ENCODE peak calls at places on chromosomes 1 and 21, in ten cellular contexts. K is memory B cell; H is ACHN; R is T follicular helper cell; P is choroid plexus epithelial cell; G is RKO; B is tibial artery; T is NCI-H748 treated with DMSO at 0.1 percent for 48 hours; M is CD8-positive, alpha-beta memory T cell; F is astrocyte of the spinal cord. S is an unnamed sample.

GRCh38 chr1:18035145-18035544 is 72.5 kb upstream of the IGSF21 start:
- DNase-seq in F (no peak), H (no peak), G (no peak), B (no peak), M (no peak), T (no peak), R (no peak), P (no peak), K (no peak), S (no peak)

GRCh38 chr1:248872752-248873408 is 14.0 kb upstream of the ZNF692 start:
- DNase-seq in G (peak; percentile 81), R (no peak), P (peak; percentile 80), K (no peak), F (peak; percentile 78), B (peak; percentile 48), M (peak; percentile 38), T (peak; percentile 72), H (peak; percentile 77), S (peak; percentile 39)

GRCh38 chr1:59674605-59675004 is 140.1 kb upstream of the HOOK1 start:
- DNase-seq in M (no peak), H (no peak), G (no peak), P (peak; percentile 66), T (no peak), K (no peak), F (no peak), B (peak; percentile 75), R (no peak), S (no peak)

GRCh38 chr1:204172404-204173049 is 6.4 kb upstream of the REN start:
- DNase-seq in R (no peak), H (no peak), K (no peak), P (no peak), T (no peak), G (no peak), F (no peak), M (no peak), B (no peak), S (no peak)

GRCh38 chr1:201291917-201292316 is 8.6 kb downstream of the PKP1 start:
- DNase-seq in M (no peak), G (no peak), H (no peak), B (no peak), F (no peak), T (no peak), K (no peak), P (no peak), R (no peak), S (no peak)

GRCh38 chr1:236489710-236490377 is 33.9 kb upstream of the LGALS8 start:
- DNase-seq in R (no peak), F (peak; percentile 57), M (no peak), T (peak; percentile 32), G (peak; percentile 8), H (peak; percentile 66), K (peak; percentile 32), P (peak; percentile 85), B (no peak), S (peak; percentile 48)

GRCh38 chr1:222521299-222522104 is 26.4 kb downstream of the HHIPL2 start:
- DNase-seq in T (no peak), H (peak; percentile 96), B (no peak), F (no peak), K (no peak), G (peak; percentile 75), M (no peak), P (peak; percentile 68), R (no peak), S (no peak)

GRCh38 chr1:2234762-2235113 is 6.6 kb downstream of the SKI start:
- DNase-seq in R (no peak), B (no peak), M (peak; percentile 54), P (no peak), H (no peak), K (no peak), F (no peak), G (no peak), T (no peak), S (no peak)

GRCh38 chr1:245493029-245493428 is 338.2 kb downstream of the KIF26B start:
- DNase-seq in P (peak; percentile 32), K (no peak), G (peak; percentile 19), B (no peak), T (no peak), R (no peak), F (no peak), M (no peak), H (peak; percentile 9), S (no peak)

GRCh38 chr1:45033356-45033755 is 21.3 kb downstream of the UROD start:
- DNase-seq in B (no peak), H (no peak), G (no peak), K (no peak), P (no peak), R (no peak), F (no peak), T (no peak), M (no peak), S (no peak)

GRCh38 chr21:43740497-43741156 is 21.7 kb downstream of the PDXK start:
- DNase-seq in R (no peak), F (peak; percentile 17), B (peak; percentile 49), P (peak; percentile 45), H (peak; percentile 33), T (no peak), G (no peak), K (peak; percentile 28), M (no peak), S (no peak)

GRCh38 chr1:160567858-160568682 is 11.2 kb downstream of the CD84 start:
- DNase-seq in P (no peak), F (no peak), H (no peak), R (peak; percentile 55), B (no peak), G (no peak), M (peak; percentile 40), K (no peak), T (no peak), S (peak; percentile 68)

GRCh38 chr1:99650021-99650420 is 4.1 kb downstream of the PALMD start:
- DNase-seq in G (no peak), K (no peak), B (no peak), T (no peak), H (no peak), F (no peak), P (peak; percentile 54), M (no peak), R (no peak), S (no peak)

GRCh38 chr1:109263234-109263596 is 13.9 kb downstream of the CELSR2 start:
- DNase-seq in F (no peak), M (no peak), P (no peak), G (no peak), H (no peak), R (no peak), K (no peak), T (no peak), B (no peak), S (no peak)

GRCh38 chr1:240906477-240906876 is 294.5 kb upstream of the GREM2 start:
- DNase-seq in G (no peak), M (no peak), B (no peak), K (no peak), R (no peak), P (peak; percentile 9), T (peak; percentile 9), H (no peak), F (peak; percentile 10), S (no peak)

GRCh38 chr1:223845810-223846667 is at the start of gene TP53BP2:
- DNase-seq in B (peak; percentile 82), R (peak; percentile 80), F (peak; percentile 92), G (peak; percentile 87), K (peak; percentile 88), M (peak; percentile 81), P (peak; percentile 91), T (peak; percentile 52), H (peak; percentile 93), S (peak; percentile 83)

S was measured in CD4-positive, CD25-positive, alpha-beta regulatory T cell.